ENCODE peak calls at places on chromosome 1, in seven cellular contexts. One of them, this sample, is unnamed.

GRCh38 chr1:85465099-85465790 is at the start of gene DDAH1:
- DNase-seq in hepatocyte: peak; percentile 87
- DNase-seq in foreskin fibroblast: peak; percentile 90
- DNase-seq in HAP-1: peak; percentile 43
- DNase-seq in BE2C: peak; percentile 65
- DNase-seq in fibroblast of lung: peak; percentile 73
- DNase-seq in aorta: peak; percentile 86
- DNase-seq in this sample: no peak

GRCh38 chr1:113041569-113042335 is 31.2 kb upstream of the LRIG2 start:
- DNase-seq in hepatocyte: no peak
- DNase-seq in foreskin fibroblast: peak; percentile 28
- DNase-seq in HAP-1: peak; percentile 39
- DNase-seq in BE2C: no peak
- DNase-seq in fibroblast of lung: no peak
- DNase-seq in aorta: no peak
- DNase-seq in this sample: no peak

GRCh38 chr1:166080965-166081870 is 85.6 kb downstream of the FAM78B start:
- DNase-seq in hepatocyte: no peak
- DNase-seq in foreskin fibroblast: no peak
- DNase-seq in HAP-1: no peak
- DNase-seq in BE2C: no peak
- DNase-seq in fibroblast of lung: peak; percentile 78
- DNase-seq in aorta: no peak
- DNase-seq in this sample: no peak

GRCh38 chr1:172585861-172586260 is 52.9 kb downstream of the SUCO start:
- DNase-seq in hepatocyte: no peak
- DNase-seq in foreskin fibroblast: no peak
- DNase-seq in HAP-1: no peak
- DNase-seq in BE2C: no peak
- DNase-seq in fibroblast of lung: peak; percentile 54
- DNase-seq in aorta: no peak
- DNase-seq in this sample: no peak

GRCh38 chr1:43031316-43032203 is 72.9 kb upstream of the SLC2A1 start:
- DNase-seq in hepatocyte: no peak
- DNase-seq in foreskin fibroblast: no peak
- DNase-seq in HAP-1: no peak
- DNase-seq in BE2C: no peak
- DNase-seq in fibroblast of lung: no peak
- DNase-seq in aorta: no peak
- DNase-seq in this sample: no peak

GRCh38 chr1:75522389-75522788 is 88.5 kb downstream of the SLC44A5 start:
- DNase-seq in hepatocyte: peak; percentile 16
- DNase-seq in foreskin fibroblast: no peak
- DNase-seq in HAP-1: no peak
- DNase-seq in BE2C: no peak
- DNase-seq in fibroblast of lung: peak; percentile 93
- DNase-seq in aorta: no peak
- DNase-seq in this sample: no peak

GRCh38 chr1:204493145-204493881 is 1.3 kb downstream of the PIK3C2B start:
- DNase-seq in hepatocyte: peak; percentile 75
- DNase-seq in foreskin fibroblast: peak; percentile 47
- DNase-seq in HAP-1: peak; percentile 44
- DNase-seq in BE2C: peak; percentile 41
- DNase-seq in fibroblast of lung: peak; percentile 80
- DNase-seq in aorta: peak; percentile 87
- DNase-seq in this sample: no peak

GRCh38 chr1:23217421-23218115 is at the start of gene HTR1D:
- DNase-seq in hepatocyte: peak; percentile 42
- DNase-seq in foreskin fibroblast: no peak
- DNase-seq in HAP-1: no peak
- DNase-seq in BE2C: peak; percentile 7
- DNase-seq in fibroblast of lung: no peak
- DNase-seq in aorta: peak; percentile 79
- DNase-seq in this sample: no peak

GRCh38 chr1:180040034-180040433 is 85.4 kb downstream of the CEP350 start:
- DNase-seq in hepatocyte: no peak
- DNase-seq in foreskin fibroblast: peak; percentile 96
- DNase-seq in HAP-1: no peak
- DNase-seq in BE2C: no peak
- DNase-seq in fibroblast of lung: peak; percentile 42
- DNase-seq in aorta: no peak
- DNase-seq in this sample: peak; percentile 45

GRCh38 chr1:247110627-247111258 is 6.6 kb upstream of the ZNF669 start:
- DNase-seq in hepatocyte: peak; percentile 40
- DNase-seq in foreskin fibroblast: peak; percentile 51
- DNase-seq in HAP-1: no peak
- DNase-seq in BE2C: no peak
- DNase-seq in fibroblast of lung: peak; percentile 52
- DNase-seq in aorta: no peak
- DNase-seq in this sample: no peak

GRCh38 chr1:90817399-90817798 is 100.3 kb upstream of the BARHL2 start:
- DNase-seq in hepatocyte: no peak
- DNase-seq in foreskin fibroblast: no peak
- DNase-seq in HAP-1: no peak
- DNase-seq in BE2C: no peak
- DNase-seq in fibroblast of lung: no peak
- DNase-seq in aorta: no peak
- DNase-seq in this sample: no peak

GRCh38 chr1:27858949-27859576 is 13.3 kb upstream of the THEMIS2 start:
- DNase-seq in hepatocyte: no peak
- DNase-seq in foreskin fibroblast: no peak
- DNase-seq in HAP-1: no peak
- DNase-seq in BE2C: no peak
- DNase-seq in fibroblast of lung: no peak
- DNase-seq in aorta: no peak
- DNase-seq in this sample: no peak

GRCh38 chr1:208006258-208006920 is 95.5 kb upstream of the CD34 start:
- DNase-seq in hepatocyte: no peak
- DNase-seq in foreskin fibroblast: no peak
- DNase-seq in HAP-1: no peak
- DNase-seq in BE2C: no peak
- DNase-seq in fibroblast of lung: peak; percentile 77
- DNase-seq in aorta: no peak
- DNase-seq in this sample: no peak

GRCh38 chr1:6245869-6246496 is 2.0 kb downstream of the HES3 start:
- DNase-seq in hepatocyte: peak; percentile 43
- DNase-seq in foreskin fibroblast: peak; percentile 50
- DNase-seq in HAP-1: no peak
- DNase-seq in BE2C: peak; percentile 89
- DNase-seq in fibroblast of lung: no peak
- DNase-seq in aorta: peak; percentile 79
- DNase-seq in this sample: no peak

GRCh38 chr1:161001537-161001936 is 19.4 kb downstream of the F11R start:
- DNase-seq in hepatocyte: no peak
- DNase-seq in foreskin fibroblast: peak; percentile 26
- DNase-seq in HAP-1: no peak
- DNase-seq in BE2C: peak; percentile 45
- DNase-seq in fibroblast of lung: no peak
- DNase-seq in aorta: no peak
- DNase-seq in this sample: no peak

GRCh38 chr1:17719874-17720273 is 35.3 kb upstream of the ACTL8 start:
- DNase-seq in hepatocyte: no peak
- DNase-seq in foreskin fibroblast: no peak
- DNase-seq in HAP-1: no peak
- DNase-seq in BE2C: no peak
- DNase-seq in fibroblast of lung: peak; percentile 59
- DNase-seq in aorta: no peak
- DNase-seq in this sample: no peak

GRCh38 chr1:30378991-30379581 is 344.3 kb downstream of the MATN1 start:
- DNase-seq in hepatocyte: peak; percentile 67
- DNase-seq in foreskin fibroblast: peak; percentile 88
- DNase-seq in HAP-1: no peak
- DNase-seq in BE2C: peak; percentile 32
- DNase-seq in fibroblast of lung: peak; percentile 97
- DNase-seq in aorta: no peak
- DNase-seq in this sample: peak; percentile 59

GRCh38 chr1:181319903-181320302 is 163.4 kb upstream of the CACNA1E start:
- DNase-seq in hepatocyte: no peak
- DNase-seq in foreskin fibroblast: no peak
- DNase-seq in HAP-1: no peak
- DNase-seq in BE2C: no peak
- DNase-seq in fibroblast of lung: no peak
- DNase-seq in aorta: no peak
- DNase-seq in this sample: no peak

GRCh38 chr1:201637282-201638076 is 98.6 kb downstream of the NAV1 start:
- DNase-seq in hepatocyte: peak; percentile 68
- DNase-seq in foreskin fibroblast: peak; percentile 92
- DNase-seq in HAP-1: no peak
- DNase-seq in BE2C: no peak
- DNase-seq in fibroblast of lung: no peak
- DNase-seq in aorta: no peak
- DNase-seq in this sample: no peak

GRCh38 chr1:228081578-228082259 is 789 bp upstream of the ARF1 start:
- DNase-seq in hepatocyte: peak; percentile 40
- DNase-seq in foreskin fibroblast: no peak
- DNase-seq in HAP-1: peak; percentile 26
- DNase-seq in BE2C: no peak
- DNase-seq in fibroblast of lung: no peak
- DNase-seq in aorta: peak; percentile 75
- DNase-seq in this sample: no peak

GRCh38 chr1:228236744-228237143 is 28.9 kb downstream of the OBSCN start:
- DNase-seq in hepatocyte: peak; percentile 33
- DNase-seq in foreskin fibroblast: peak; percentile 65
- DNase-seq in HAP-1: peak; percentile 32
- DNase-seq in BE2C: peak; percentile 66
- DNase-seq in fibroblast of lung: peak; percentile 21
- DNase-seq in aorta: no peak
- DNase-seq in this sample: no peak

GRCh38 chr1:93221913-93222312 is 41.4 kb downstream of the CCDC18 start:
- DNase-seq in hepatocyte: peak; percentile 4
- DNase-seq in foreskin fibroblast: peak; percentile 4
- DNase-seq in HAP-1: peak; percentile 50
- DNase-seq in BE2C: no peak
- DNase-seq in fibroblast of lung: peak; percentile 35
- DNase-seq in aorta: no peak
- DNase-seq in this sample: no peak

GRCh38 chr1:224730540-224730939 is 114.4 kb downstream of the CNIH3 start:
- DNase-seq in hepatocyte: no peak
- DNase-seq in foreskin fibroblast: peak; percentile 50
- DNase-seq in HAP-1: no peak
- DNase-seq in BE2C: no peak
- DNase-seq in fibroblast of lung: no peak
- DNase-seq in aorta: no peak
- DNase-seq in this sample: no peak

GRCh38 chr1:229509576-229509975 is 1.4 kb upstream of the NUP133 start:
- DNase-seq in hepatocyte: peak; percentile 47
- DNase-seq in foreskin fibroblast: peak; percentile 8
- DNase-seq in HAP-1: no peak
- DNase-seq in BE2C: no peak
- DNase-seq in fibroblast of lung: peak; percentile 67
- DNase-seq in aorta: no peak
- DNase-seq in this sample: peak; percentile 18

GRCh38 chr1:177948336-177948972 is 21.4 kb downstream of the SEC16B start:
- DNase-seq in hepatocyte: peak; percentile 82
- DNase-seq in foreskin fibroblast: peak; percentile 84
- DNase-seq in HAP-1: peak; percentile 68
- DNase-seq in BE2C: peak; percentile 27
- DNase-seq in fibroblast of lung: peak; percentile 44
- DNase-seq in aorta: no peak
- DNase-seq in this sample: no peak

GRCh38 chr1:109259674-109260557 is 10.6 kb downstream of the CELSR2 start:
- DNase-seq in hepatocyte: no peak
- DNase-seq in foreskin fibroblast: no peak
- DNase-seq in HAP-1: no peak
- DNase-seq in BE2C: no peak
- DNase-seq in fibroblast of lung: no peak
- DNase-seq in aorta: no peak
- DNase-seq in this sample: no peak

GRCh38 chr1:151574575-151575529 is 34.7 kb downstream of the TUFT1 start:
- DNase-seq in hepatocyte: peak; percentile 32
- DNase-seq in foreskin fibroblast: peak; percentile 91
- DNase-seq in HAP-1: no peak
- DNase-seq in BE2C: no peak
- DNase-seq in fibroblast of lung: peak; percentile 89
- DNase-seq in aorta: no peak
- DNase-seq in this sample: no peak

GRCh38 chr1:9871021-9871420 is 39.0 kb downstream of the CTNNBIP1 start:
- DNase-seq in hepatocyte: no peak
- DNase-seq in foreskin fibroblast: no peak
- DNase-seq in HAP-1: no peak
- DNase-seq in BE2C: no peak
- DNase-seq in fibroblast of lung: no peak
- DNase-seq in aorta: no peak
- DNase-seq in this sample: no peak

GRCh38 chr1:167824163-167824794 is 89.7 kb downstream of the ADCY10 start:
- DNase-seq in hepatocyte: no peak
- DNase-seq in foreskin fibroblast: no peak
- DNase-seq in HAP-1: no peak
- DNase-seq in BE2C: no peak
- DNase-seq in fibroblast of lung: no peak
- DNase-seq in aorta: no peak
- DNase-seq in this sample: no peak

DNA sequence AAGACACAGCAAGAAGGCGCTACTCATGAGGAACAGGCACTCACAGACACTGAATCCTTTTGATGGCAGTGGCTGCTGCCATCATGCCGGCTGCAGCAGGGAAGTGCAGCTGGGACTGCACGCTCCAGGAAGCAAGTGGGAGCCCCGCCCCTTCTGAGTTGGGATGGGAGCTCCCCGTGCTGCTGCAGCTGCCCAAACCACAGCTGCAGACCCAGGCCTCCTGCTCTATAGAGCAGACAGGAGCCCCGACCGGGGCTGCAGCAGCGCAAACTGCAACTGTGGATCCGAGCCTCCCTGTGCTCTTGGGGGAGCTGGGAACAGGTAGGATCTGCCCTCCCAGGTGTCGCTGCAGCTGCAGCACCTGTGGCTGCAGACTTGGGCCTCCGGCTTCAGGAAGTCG is 65.2 kb upstream of the MARK1 start:
- DNase-seq in hepatocyte: peak; percentile 46
- DNase-seq in foreskin fibroblast: no peak
- DNase-seq in HAP-1: no peak
- DNase-seq in BE2C: peak; percentile 58
- DNase-seq in fibroblast of lung: no peak
- DNase-seq in aorta: no peak
- DNase-seq in this sample: no peak
- H3K4me3 ChIP-seq in hepatocyte: no peak overlapping the region
- H3K4me3 ChIP-seq in foreskin fibroblast: no peak overlapping the region
- H3K4me3 ChIP-seq in HAP-1: no peak overlapping the region
- H3K4me3 ChIP-seq in BE2C: no peak overlapping the region
- H3K4me3 ChIP-seq in fibroblast of lung: no peak overlapping the region
- H3K4me3 ChIP-seq in aorta: no peak overlapping the region
- H3K4me3 ChIP-seq in this sample: no peak overlapping the region

GRCh38 chr1:184385863-184386262 is 966 bp upstream of the C1orf21 start:
- DNase-seq in hepatocyte: no peak
- DNase-seq in foreskin fibroblast: no peak
- DNase-seq in HAP-1: no peak
- DNase-seq in BE2C: no peak
- DNase-seq in fibroblast of lung: no peak
- DNase-seq in aorta: no peak
- DNase-seq in this sample: no peak
- H3K4me3 ChIP-seq in hepatocyte: peak overlapping the region; percentile 77
- H3K4me3 ChIP-seq in foreskin fibroblast: peak overlapping the region; percentile 93
- H3K4me3 ChIP-seq in HAP-1: peak overlapping the region; percentile 73
- H3K4me3 ChIP-seq in BE2C: peak overlapping the region; percentile 88
- H3K4me3 ChIP-seq in fibroblast of lung: peak overlapping the region; percentile 68
- H3K4me3 ChIP-seq in aorta: peak overlapping the region; percentile 68
- H3K4me3 ChIP-seq in this sample: peak overlapping the region; percentile 79

GRCh38 chr1:58250587-58250948 is 296.0 kb downstream of the OMA1 start:
- DNase-seq in hepatocyte: no peak
- DNase-seq in foreskin fibroblast: no peak
- DNase-seq in HAP-1: no peak
- DNase-seq in BE2C: no peak
- DNase-seq in fibroblast of lung: no peak
- DNase-seq in aorta: no peak
- DNase-seq in this sample: no peak
- H3K4me3 ChIP-seq in hepatocyte: no peak overlapping the region
- H3K4me3 ChIP-seq in foreskin fibroblast: no peak overlapping the region
- H3K4me3 ChIP-seq in HAP-1: no peak overlapping the region
- H3K4me3 ChIP-seq in BE2C: no peak overlapping the region
- H3K4me3 ChIP-seq in fibroblast of lung: no peak overlapping the region
- H3K4me3 ChIP-seq in aorta: no peak overlapping the region
- H3K4me3 ChIP-seq in this sample: peak overlapping the region; percentile 42

GRCh38 chr1:56686171-56686570 is 41.1 kb downstream of the PRKAA2 start:
- DNase-seq in hepatocyte: no peak
- DNase-seq in foreskin fibroblast: peak; percentile 66
- DNase-seq in HAP-1: peak; percentile 10
- DNase-seq in BE2C: no peak
- DNase-seq in fibroblast of lung: peak; percentile 28
- DNase-seq in aorta: no peak
- DNase-seq in this sample: peak; percentile 31
- H3K4me3 ChIP-seq in hepatocyte: no peak overlapping the region
- H3K4me3 ChIP-seq in foreskin fibroblast: no peak overlapping the region
- H3K4me3 ChIP-seq in HAP-1: no peak overlapping the region
- H3K4me3 ChIP-seq in BE2C: no peak overlapping the region
- H3K4me3 ChIP-seq in fibroblast of lung: no peak overlapping the region
- H3K4me3 ChIP-seq in aorta: no peak overlapping the region
- H3K4me3 ChIP-seq in this sample: no peak overlapping the region